ENCODE peak calls at places on chromosomes 16 and 17, in seven cellular contexts. One of them, this sample, is unnamed.

GRCh38 chr17:49789278-49789578 is 747 bp downstream of the KAT7 start:
- DNase-seq in endothelial cell of umbilical vein: no peak
- DNase-seq in NT2/D1: no peak
- DNase-seq in kidney: no peak
- DNase-seq in Peyer's patch: no peak
- DNase-seq in heart right ventricle: no peak
- DNase-seq in left lung: no peak
- DNase-seq in this sample: no peak

GRCh38 chr17:64107517-64108235 is 22.3 kb downstream of the ERN1 start:
- DNase-seq in Peyer's patch: no peak
- DNase-seq in NT2/D1: no peak
- DNase-seq in heart right ventricle: no peak
- DNase-seq in left lung: no peak
- DNase-seq in kidney: no peak
- DNase-seq in endothelial cell of umbilical vein: no peak
- DNase-seq in this sample: no peak

GRCh38 chr16:30397776-30398659 is 2.8 kb downstream of the ZNF48 start:
- DNase-seq in heart right ventricle: no peak
- DNase-seq in NT2/D1: no peak
- DNase-seq in kidney: no peak
- DNase-seq in endothelial cell of umbilical vein: no peak
- DNase-seq in left lung: no peak
- DNase-seq in Peyer's patch: no peak
- DNase-seq in this sample: no peak

GRCh38 chr17:80649672-80650338 is 105.2 kb downstream of the RPTOR start:
- DNase-seq in endothelial cell of umbilical vein: peak; percentile 55
- DNase-seq in heart right ventricle: peak; percentile 61
- DNase-seq in Peyer's patch: peak; percentile 62
- DNase-seq in NT2/D1: peak; percentile 56
- DNase-seq in kidney: peak; percentile 91
- DNase-seq in left lung: no peak
- DNase-seq in this sample: peak; percentile 65

GRCh38 chr16:22327446-22327775 is 30.2 kb downstream of the POLR3E start:
- DNase-seq in heart right ventricle: no peak
- DNase-seq in NT2/D1: no peak
- DNase-seq in Peyer's patch: no peak
- DNase-seq in left lung: no peak
- DNase-seq in endothelial cell of umbilical vein: no peak
- DNase-seq in kidney: no peak
- DNase-seq in this sample: no peak

GRCh38 chr17:80446645-80447405 is 29.6 kb downstream of the NPTX1 start:
- DNase-seq in left lung: no peak
- DNase-seq in Peyer's patch: no peak
- DNase-seq in NT2/D1: no peak
- DNase-seq in endothelial cell of umbilical vein: no peak
- DNase-seq in kidney: no peak
- DNase-seq in heart right ventricle: peak; percentile 2
- DNase-seq in this sample: no peak

GRCh38 chr16:31211960-31212359 is 2.0 kb upstream of the TRIM72 start:
- DNase-seq in endothelial cell of umbilical vein: no peak
- DNase-seq in NT2/D1: no peak
- DNase-seq in kidney: no peak
- DNase-seq in heart right ventricle: no peak
- DNase-seq in Peyer's patch: no peak
- DNase-seq in left lung: no peak
- DNase-seq in this sample: no peak

GRCh38 chr16:49586466-49586865 is 212.9 kb downstream of the C16orf78 start:
- DNase-seq in Peyer's patch: no peak
- DNase-seq in kidney: no peak
- DNase-seq in endothelial cell of umbilical vein: no peak
- DNase-seq in heart right ventricle: no peak
- DNase-seq in NT2/D1: no peak
- DNase-seq in left lung: no peak
- DNase-seq in this sample: no peak

GRCh38 chr17:38556234-38556633 is 49.5 kb downstream of the SRCIN1 start:
- DNase-seq in left lung: no peak
- DNase-seq in kidney: no peak
- DNase-seq in Peyer's patch: no peak
- DNase-seq in endothelial cell of umbilical vein: no peak
- DNase-seq in heart right ventricle: no peak
- DNase-seq in NT2/D1: no peak
- DNase-seq in this sample: no peak

GRCh38 chr16:28879841-28880588 is 1.7 kb downstream of the ATP2A1 start:
- DNase-seq in heart right ventricle: peak; percentile 89
- DNase-seq in left lung: peak; percentile 94
- DNase-seq in kidney: peak; percentile 95
- DNase-seq in Peyer's patch: peak; percentile 94
- DNase-seq in endothelial cell of umbilical vein: peak; percentile 83
- DNase-seq in NT2/D1: peak; percentile 85
- DNase-seq in this sample: peak; percentile 64

GRCh38 chr17:19388791-19389190 is 1.8 kb upstream of the MFAP4 start:
- DNase-seq in kidney: peak; percentile 2
- DNase-seq in Peyer's patch: peak; percentile 53
- DNase-seq in endothelial cell of umbilical vein: no peak
- DNase-seq in NT2/D1: no peak
- DNase-seq in heart right ventricle: no peak
- DNase-seq in left lung: no peak
- DNase-seq in this sample: no peak

DNA sequence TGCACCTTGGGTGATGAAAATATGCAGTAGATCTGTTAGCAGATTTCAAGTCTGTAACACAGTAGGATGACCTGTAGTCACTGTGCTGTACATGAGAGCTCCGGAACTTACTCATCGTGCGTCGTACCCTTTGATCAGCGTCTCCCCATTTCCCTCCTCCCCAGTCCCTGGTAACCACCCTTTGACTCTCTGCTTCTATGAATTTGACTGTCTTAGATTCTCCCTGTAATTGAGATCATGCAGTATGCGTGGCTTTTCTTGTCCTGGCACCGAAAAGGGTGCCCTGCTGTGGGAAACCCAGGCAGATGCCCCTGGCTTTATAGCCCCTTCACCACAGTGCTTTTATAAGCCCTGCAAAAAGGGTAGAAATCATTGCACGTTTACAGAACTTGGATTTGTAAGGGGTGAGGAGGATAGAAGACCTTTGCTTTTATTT is 20.5 kb downstream of the CLEC16A start:
- DNase-seq in heart right ventricle: no peak
- DNase-seq in left lung: no peak
- DNase-seq in NT2/D1: no peak
- DNase-seq in Peyer's patch: no peak
- DNase-seq in kidney: no peak
- DNase-seq in endothelial cell of umbilical vein: no peak
- DNase-seq in this sample: no peak
- H3K36me3 ChIP-seq in heart right ventricle: peaks cover 8% of the 10 kb centered on the region
- H3K36me3 ChIP-seq in left lung: peaks cover 47% of the 10 kb centered on the region
- H3K36me3 ChIP-seq in NT2/D1: peaks cover 57% of the 10 kb centered on the region
- H3K36me3 ChIP-seq in Peyer's patch: no peaks in the 10 kb centered on the region
- H3K36me3 ChIP-seq in kidney: peaks cover 14% of the 10 kb centered on the region
- H3K36me3 ChIP-seq in endothelial cell of umbilical vein: peaks cover 6% of the 10 kb centered on the region
- H3K36me3 ChIP-seq in this sample: peaks cover 10% of the 10 kb centered on the region

GRCh38 chr16:11162571-11163268 is 93.3 kb downstream of the SOCS1 start:
- DNase-seq in kidney: no peak
- DNase-seq in left lung: peak; percentile 3
- DNase-seq in Peyer's patch: no peak
- DNase-seq in heart right ventricle: no peak
- DNase-seq in NT2/D1: no peak
- DNase-seq in endothelial cell of umbilical vein: no peak
- DNase-seq in this sample: no peak

GRCh38 chr16:11165349-11165748 is 90.7 kb downstream of the SOCS1 start:
- DNase-seq in Peyer's patch: no peak
- DNase-seq in kidney: no peak
- DNase-seq in heart right ventricle: no peak
- DNase-seq in endothelial cell of umbilical vein: no peak
- DNase-seq in left lung: peak; percentile 3
- DNase-seq in NT2/D1: no peak
- DNase-seq in this sample: no peak

GRCh38 chr16:11164482-11165270 is 91.3 kb downstream of the SOCS1 start:
- DNase-seq in NT2/D1: no peak
- DNase-seq in Peyer's patch: no peak
- DNase-seq in left lung: peak; percentile 28
- DNase-seq in kidney: peak; percentile 38
- DNase-seq in endothelial cell of umbilical vein: no peak
- DNase-seq in heart right ventricle: no peak
- DNase-seq in this sample: no peak

GRCh38 chr16:11161974-11162373 is 94.0 kb downstream of the SOCS1 start:
- DNase-seq in NT2/D1: no peak
- DNase-seq in endothelial cell of umbilical vein: no peak
- DNase-seq in heart right ventricle: no peak
- DNase-seq in left lung: peak; percentile 53
- DNase-seq in Peyer's patch: no peak
- DNase-seq in kidney: no peak
- DNase-seq in this sample: no peak

GRCh38 chr16:11163761-11164261 is 92.2 kb downstream of the SOCS1 start:
- DNase-seq in left lung: peak; percentile 25
- DNase-seq in kidney: peak; percentile 32
- DNase-seq in Peyer's patch: no peak
- DNase-seq in heart right ventricle: no peak
- DNase-seq in endothelial cell of umbilical vein: no peak
- DNase-seq in NT2/D1: no peak
- DNase-seq in this sample: no peak
- H3K36me3 ChIP-seq in left lung: peaks cover 33% of the 10 kb centered on the region
- H3K36me3 ChIP-seq in kidney: peaks cover 12% of the 10 kb centered on the region
- H3K36me3 ChIP-seq in Peyer's patch: no peaks in the 10 kb centered on the region
- H3K36me3 ChIP-seq in heart right ventricle: no peaks in the 10 kb centered on the region
- H3K36me3 ChIP-seq in endothelial cell of umbilical vein: peaks cover 10% of the 10 kb centered on the region
- H3K36me3 ChIP-seq in NT2/D1: peaks cover 15% of the 10 kb centered on the region
- H3K36me3 ChIP-seq in this sample: peaks cover 9% of the 10 kb centered on the region

GRCh38 chr17:39631403-39631802 is 4.7 kb downstream of the PPP1R1B start:
- DNase-seq in heart right ventricle: no peak
- DNase-seq in Peyer's patch: no peak
- DNase-seq in kidney: no peak
- DNase-seq in endothelial cell of umbilical vein: no peak
- DNase-seq in left lung: no peak
- DNase-seq in NT2/D1: no peak
- DNase-seq in this sample: no peak
- H3K36me3 ChIP-seq in heart right ventricle: no peaks in the 10 kb centered on the region
- H3K36me3 ChIP-seq in Peyer's patch: no peaks in the 10 kb centered on the region
- H3K36me3 ChIP-seq in kidney: no peaks in the 10 kb centered on the region
- H3K36me3 ChIP-seq in endothelial cell of umbilical vein: no peaks in the 10 kb centered on the region
- H3K36me3 ChIP-seq in left lung: no peaks in the 10 kb centered on the region
- H3K36me3 ChIP-seq in NT2/D1: no peaks in the 10 kb centered on the region
- H3K36me3 ChIP-seq in this sample: no peaks in the 10 kb centered on the region

GRCh38 chr16:27503662-27504061 is 46.1 kb downstream of the GTF3C1 start:
- DNase-seq in NT2/D1: no peak
- DNase-seq in endothelial cell of umbilical vein: no peak
- DNase-seq in kidney: no peak
- DNase-seq in Peyer's patch: no peak
- DNase-seq in heart right ventricle: no peak
- DNase-seq in left lung: no peak
- DNase-seq in this sample: no peak
- H3K36me3 ChIP-seq in NT2/D1: peaks cover 97% of the 10 kb centered on the region
- H3K36me3 ChIP-seq in endothelial cell of umbilical vein: peaks cover 80% of the 10 kb centered on the region
- H3K36me3 ChIP-seq in kidney: peaks cover 78% of the 10 kb centered on the region
- H3K36me3 ChIP-seq in Peyer's patch: no peaks in the 10 kb centered on the region
- H3K36me3 ChIP-seq in heart right ventricle: peaks cover 92% of the 10 kb centered on the region
- H3K36me3 ChIP-seq in left lung: peaks cover 100% of the 10 kb centered on the region
- H3K36me3 ChIP-seq in this sample: peaks cover 86% of the 10 kb centered on the region

GRCh38 chr17:42843358-42843934 is 934 bp upstream of the AOC2 start:
- DNase-seq in NT2/D1: peak; percentile 48
- DNase-seq in kidney: no peak
- DNase-seq in left lung: no peak
- DNase-seq in Peyer's patch: peak; percentile 74
- DNase-seq in endothelial cell of umbilical vein: peak; percentile 69
- DNase-seq in heart right ventricle: no peak
- DNase-seq in this sample: no peak
- H3K36me3 ChIP-seq in NT2/D1: peaks cover 73% of the 10 kb centered on the region
- H3K36me3 ChIP-seq in kidney: peaks cover 41% of the 10 kb centered on the region
- H3K36me3 ChIP-seq in left lung: peaks cover 75% of the 10 kb centered on the region
- H3K36me3 ChIP-seq in Peyer's patch: no peaks in the 10 kb centered on the region
- H3K36me3 ChIP-seq in endothelial cell of umbilical vein: peaks cover 41% of the 10 kb centered on the region
- H3K36me3 ChIP-seq in heart right ventricle: peaks cover 33% of the 10 kb centered on the region
- H3K36me3 ChIP-seq in this sample: peaks cover 53% of the 10 kb centered on the region

DNA sequence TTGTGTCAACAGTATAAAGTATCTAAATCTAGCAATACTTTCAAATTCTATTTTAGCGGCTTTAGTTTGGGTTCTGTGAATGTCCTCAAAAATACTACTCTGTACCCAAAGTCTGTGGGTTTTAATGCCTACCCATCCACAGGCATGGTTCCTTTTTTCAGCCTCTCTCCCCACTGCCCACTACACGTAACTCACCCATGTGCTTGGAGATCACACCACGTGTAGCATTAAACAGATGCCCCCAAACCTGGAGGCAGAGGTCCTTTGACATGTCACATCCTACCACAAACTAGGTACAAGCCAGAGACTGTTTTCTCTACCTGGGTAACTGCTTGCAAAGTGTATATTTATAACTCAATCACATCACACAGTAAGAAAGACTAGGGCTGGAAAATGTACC is 5.4 kb downstream of the DYNC1LI2 start:
- DNase-seq in kidney: no peak
- DNase-seq in heart right ventricle: no peak
- DNase-seq in left lung: no peak
- DNase-seq in endothelial cell of umbilical vein: no peak
- DNase-seq in Peyer's patch: no peak
- DNase-seq in NT2/D1: no peak
- DNase-seq in this sample: no peak
- H3K36me3 ChIP-seq in kidney: peaks cover 38% of the 10 kb centered on the region
- H3K36me3 ChIP-seq in heart right ventricle: peaks cover 14% of the 10 kb centered on the region
- H3K36me3 ChIP-seq in left lung: peaks cover 78% of the 10 kb centered on the region
- H3K36me3 ChIP-seq in endothelial cell of umbilical vein: peaks cover 10% of the 10 kb centered on the region
- H3K36me3 ChIP-seq in Peyer's patch: no peaks in the 10 kb centered on the region
- H3K36me3 ChIP-seq in NT2/D1: peaks cover 95% of the 10 kb centered on the region
- H3K36me3 ChIP-seq in this sample: peaks cover 10% of the 10 kb centered on the region

DNA sequence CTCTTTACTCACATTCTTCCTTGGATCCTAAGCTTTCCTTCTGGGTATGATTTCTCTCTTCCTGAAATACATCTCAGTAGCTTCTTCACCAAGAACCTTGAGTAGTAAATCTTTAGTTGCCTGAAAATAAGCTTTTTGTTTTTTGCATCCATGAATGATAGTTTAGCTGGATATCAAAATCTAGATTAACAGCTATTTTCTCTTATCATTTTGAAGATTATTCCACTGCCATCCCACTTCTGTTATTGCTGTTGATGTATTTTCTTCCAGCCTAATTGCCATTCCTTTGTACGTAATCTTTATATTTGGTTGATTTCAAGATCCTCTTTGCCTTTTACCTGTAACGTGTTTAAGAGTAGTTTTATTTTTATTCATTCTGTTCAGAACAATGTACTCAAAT is 7.6 kb upstream of the FBXO39 start:
- DNase-seq in endothelial cell of umbilical vein: no peak
- DNase-seq in NT2/D1: no peak
- DNase-seq in heart right ventricle: no peak
- DNase-seq in kidney: no peak
- DNase-seq in Peyer's patch: no peak
- DNase-seq in left lung: no peak
- DNase-seq in this sample: no peak
- H3K36me3 ChIP-seq in endothelial cell of umbilical vein: peaks cover 8% of the 10 kb centered on the region
- H3K36me3 ChIP-seq in NT2/D1: no peaks in the 10 kb centered on the region
- H3K36me3 ChIP-seq in heart right ventricle: peaks cover 91% of the 10 kb centered on the region
- H3K36me3 ChIP-seq in kidney: peaks cover 36% of the 10 kb centered on the region
- H3K36me3 ChIP-seq in Peyer's patch: no peaks in the 10 kb centered on the region
- H3K36me3 ChIP-seq in left lung: peaks cover 100% of the 10 kb centered on the region
- H3K36me3 ChIP-seq in this sample: peaks cover 82% of the 10 kb centered on the region

This sample was measured in thoracic aorta.